ENCODE peak calls at places on chromosomes 11 and 22, in five cellular contexts. G is A549, Y is tibial nerve, P is lower lobe of right lung, H is ovary. L is an unnamed sample.
A peak's percentile ranks its signal among the peaks of the same experiment; 100 is the strongest.

GRCh38 chr11:118705796-118706545 is 26.5 kb upstream of the TREH start:
- DNase-seq in P (no peak), Y (no peak), H (no peak), G (no peak), L (peak; percentile 51)

GRCh38 chr11:6116638-6117037 is 9.2 kb downstream of the OR56B4 start:
- DNase-seq in H (no peak), P (no peak), Y (no peak), G (no peak), L (no peak)

GRCh38 chr22:28398355-28398754 is 281.3 kb downstream of the TTC28 start:
- DNase-seq in Y (no peak), P (no peak), H (no peak), G (no peak), L (no peak)

GRCh38 chr11:46369458-46370152 is 11.9 kb upstream of the MDK start:
- DNase-seq in G (peak; percentile 79), P (no peak), Y (peak; percentile 22), H (no peak), L (peak; percentile 67)

GRCh38 chr11:15233386-15233785 is 118.7 kb downstream of the INSC start:
- DNase-seq in P (no peak), Y (no peak), H (no peak), G (no peak), L (no peak)

GRCh38 chr22:30838111-30838510 is 130.5 kb downstream of the MORC2 start:
- DNase-seq in G (no peak), H (no peak), Y (no peak), P (no peak), L (no peak)

GRCh38 chr11:12066799-12067508 is 43.4 kb upstream of the MICAL2 start:
- DNase-seq in G (peak; percentile 93), Y (no peak), H (no peak), P (peak; percentile 76), L (peak; percentile 60)

GRCh38 chr22:29369460-29369859 is 18.9 kb downstream of the AP1B1 start:
- DNase-seq in H (peak; percentile 62), P (peak; percentile 65), Y (peak; percentile 71), G (no peak), L (peak; percentile 74)

GRCh38 chr11:2549876-2550605 is 105.2 kb downstream of the KCNQ1 start:
- DNase-seq in G (no peak), Y (no peak), H (peak; percentile 72), P (peak; percentile 44), L (peak; percentile 49)

GRCh38 chr11:99260696-99261095 is 239.9 kb downstream of the CNTN5 start:
- DNase-seq in Y (no peak), P (no peak), H (no peak), G (peak; percentile 25), L (no peak)

GRCh38 chr22:19536564-19536963 is 12.4 kb upstream of the CLDN5 start:
- DNase-seq in P (no peak), Y (no peak), G (no peak), H (no peak), L (no peak)

GRCh38 chr22:24101966-24102365 is 79.3 kb upstream of the SUSD2 start:
- DNase-seq in G (no peak), P (peak; percentile 20), H (no peak), Y (no peak), L (no peak)

GRCh38 chr22:31820655-31821054 is 66.8 kb downstream of the DEPDC5 start:
- DNase-seq in P (no peak), H (no peak), Y (no peak), G (no peak), L (no peak)

GRCh38 chr11:2885676-2886081 is at the start of gene CDKN1C:
- DNase-seq in P (peak; percentile 90), H (peak; percentile 96), G (peak; percentile 71), Y (peak; percentile 86), L (peak; percentile 85)

GRCh38 chr11:119641991-119642745 is 86.8 kb downstream of the NECTIN1 start:
- DNase-seq in Y (no peak), G (peak; percentile 30), P (no peak), H (no peak), L (no peak)

GRCh38 chr11:66561178-66561974 is 7.0 kb downstream of the CTSF start:
- DNase-seq in H (no peak), Y (no peak), P (no peak), G (no peak), L (no peak)

GRCh38 chr11:1206391-1207271 is 16.2 kb upstream of the MUC5B start:
- DNase-seq in P (peak; percentile 31), H (no peak), Y (no peak), G (no peak), L (no peak)

GRCh38 chr22:44033287-44033686 is 9.2 kb downstream of the PARVB start:
- DNase-seq in P (peak; percentile 1), Y (no peak), G (no peak), H (no peak), L (no peak)

GRCh38 chr22:44042822-44043221 is 18.7 kb downstream of the PARVB start:
- DNase-seq in P (no peak), G (no peak), Y (no peak), H (no peak), L (no peak)

GRCh38 chr22:44039566-44040171 is 15.6 kb downstream of the PARVB start:
- DNase-seq in G (no peak), H (no peak), P (no peak), Y (no peak), L (no peak)

GRCh38 chr22:44033689-44034088 is 9.6 kb downstream of the PARVB start:
- DNase-seq in G (no peak), Y (no peak), H (no peak), P (peak; percentile 23), L (no peak)

DNA sequence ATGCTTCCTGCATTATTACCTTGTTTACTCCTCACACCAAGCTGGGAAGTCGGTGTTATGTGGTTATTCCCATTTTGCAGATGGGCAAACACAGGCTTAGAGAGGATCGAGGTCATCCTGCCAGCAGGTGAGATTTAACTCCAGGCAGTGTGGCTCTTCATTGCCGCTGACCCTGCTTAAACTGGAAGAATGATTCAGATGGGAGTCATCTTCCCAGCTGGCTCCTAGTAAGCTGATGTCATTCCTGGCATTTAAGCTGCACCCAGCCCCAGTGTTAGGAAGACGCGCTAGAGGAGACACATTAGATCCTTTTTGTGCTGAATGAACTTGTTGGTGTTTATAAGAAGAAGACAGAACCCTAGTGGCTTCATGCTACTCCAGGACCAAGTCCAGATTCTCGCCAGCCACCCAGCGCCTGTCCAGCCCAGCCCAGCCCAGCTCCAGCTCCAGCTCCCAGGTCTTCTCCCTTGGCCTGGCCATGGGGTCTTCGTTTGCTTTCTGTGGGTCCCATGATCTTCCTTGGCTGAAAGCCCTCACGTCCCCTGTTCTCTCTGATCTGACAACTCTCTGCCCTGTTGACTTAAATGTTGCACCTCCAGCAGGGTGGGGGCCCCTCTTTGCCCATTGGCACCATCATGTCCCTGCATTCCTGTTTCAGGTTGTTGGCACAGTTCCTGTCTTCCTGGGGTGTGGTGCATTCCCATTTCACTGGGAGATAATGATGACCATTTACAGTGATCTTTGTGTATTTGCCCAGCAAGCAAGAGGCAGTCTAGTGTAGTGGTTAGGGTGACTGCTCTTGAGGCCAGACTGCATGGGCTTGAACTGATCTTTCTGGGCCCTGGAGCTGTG is 13.6 kb downstream of the PARVB start:
- DNase-seq in Y (peak; percentile 23), H (peak; percentile 44), G (peak; percentile 84), P (no peak), L (peak; percentile 70)
- H3K27ac ChIP-seq in Y (no peak overlapping the region), H (peak overlapping the region; percentile 19), G (peak overlapping the region; percentile 86), P (no peak overlapping the region), L (no peak overlapping the region)

DNA sequence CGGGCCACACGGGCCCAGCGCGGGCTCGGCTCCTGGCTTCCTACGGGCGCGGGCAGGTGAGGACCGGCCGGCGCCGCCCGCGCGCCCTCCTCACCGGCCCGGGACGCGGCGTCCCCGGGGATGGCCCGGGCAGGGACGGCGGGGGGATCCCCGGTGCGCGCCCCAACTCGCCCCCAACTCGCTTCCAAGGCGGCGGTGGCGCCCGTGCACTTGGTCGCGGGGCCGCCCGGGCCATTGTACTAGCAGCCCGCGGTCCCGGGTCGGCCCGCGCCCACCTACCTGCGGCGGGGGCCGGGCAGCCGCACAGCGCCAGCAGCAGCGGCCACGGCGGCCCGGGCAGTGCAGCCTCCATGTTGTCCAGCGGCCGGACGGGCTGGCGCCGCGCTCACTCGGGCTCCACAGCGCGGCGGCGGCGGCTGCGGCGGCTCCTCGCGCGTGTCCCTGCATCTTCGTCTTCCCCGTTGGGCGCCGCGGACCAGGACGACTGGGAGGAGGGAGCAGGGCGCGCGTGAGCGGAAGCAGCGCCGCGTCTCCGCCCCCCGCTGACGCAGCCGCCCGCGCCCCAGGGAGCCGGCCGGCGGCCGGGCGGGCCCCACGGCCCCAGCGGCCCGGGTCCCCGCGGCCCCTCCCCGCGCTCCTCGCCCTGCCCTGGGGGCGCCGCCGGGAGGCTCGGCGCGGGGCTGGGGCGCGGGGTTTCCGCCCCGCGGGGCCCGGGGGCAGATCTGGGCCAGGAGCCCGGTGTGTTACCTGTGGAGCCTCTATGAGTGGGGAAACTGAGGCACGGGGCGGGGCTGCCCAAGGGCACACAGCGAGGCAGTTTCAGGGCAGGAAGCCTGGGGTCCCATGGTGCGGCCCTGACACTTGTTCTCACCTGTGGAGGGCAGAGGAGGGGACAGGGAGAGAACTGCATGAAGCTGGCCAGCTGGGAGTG is 159.3 kb upstream of the GRK3 start:
- DNase-seq in P (peak; percentile 90), Y (peak; percentile 54), G (peak; percentile 42), H (peak; percentile 76), L (peak; percentile 79)
- H3K27ac ChIP-seq in P (peak overlapping the region; percentile 90), Y (peak overlapping the region; percentile 84), G (peak overlapping the region; percentile 98), H (peak overlapping the region; percentile 88), L (peak overlapping the region; percentile 63)

GRCh38 chr22:46504586-46504985 is 32.8 kb downstream of the CELSR1 start:
- DNase-seq in H (no peak), Y (no peak), G (no peak), P (no peak), L (no peak)

GRCh38 chr22:46509416-46510089 is 27.9 kb downstream of the CELSR1 start:
- DNase-seq in P (no peak), H (no peak), G (no peak), Y (no peak), L (no peak)

GRCh38 chr22:46508391-46508999 is 28.9 kb downstream of the CELSR1 start:
- DNase-seq in P (no peak), Y (no peak), G (no peak), H (no peak), L (no peak)

GRCh38 chr22:46511391-46512370 is 25.7 kb downstream of the CELSR1 start:
- DNase-seq in Y (no peak), G (no peak), H (no peak), P (no peak), L (no peak)

GRCh38 chr22:46507451-46508390 is 29.7 kb downstream of the CELSR1 start:
- DNase-seq in Y (no peak), G (no peak), H (no peak), P (no peak), L (no peak)
- H3K27ac ChIP-seq in Y (no peak overlapping the region), G (peak overlapping the region; percentile 43), H (no peak overlapping the region), P (no peak overlapping the region), L (no peak overlapping the region)

DNA sequence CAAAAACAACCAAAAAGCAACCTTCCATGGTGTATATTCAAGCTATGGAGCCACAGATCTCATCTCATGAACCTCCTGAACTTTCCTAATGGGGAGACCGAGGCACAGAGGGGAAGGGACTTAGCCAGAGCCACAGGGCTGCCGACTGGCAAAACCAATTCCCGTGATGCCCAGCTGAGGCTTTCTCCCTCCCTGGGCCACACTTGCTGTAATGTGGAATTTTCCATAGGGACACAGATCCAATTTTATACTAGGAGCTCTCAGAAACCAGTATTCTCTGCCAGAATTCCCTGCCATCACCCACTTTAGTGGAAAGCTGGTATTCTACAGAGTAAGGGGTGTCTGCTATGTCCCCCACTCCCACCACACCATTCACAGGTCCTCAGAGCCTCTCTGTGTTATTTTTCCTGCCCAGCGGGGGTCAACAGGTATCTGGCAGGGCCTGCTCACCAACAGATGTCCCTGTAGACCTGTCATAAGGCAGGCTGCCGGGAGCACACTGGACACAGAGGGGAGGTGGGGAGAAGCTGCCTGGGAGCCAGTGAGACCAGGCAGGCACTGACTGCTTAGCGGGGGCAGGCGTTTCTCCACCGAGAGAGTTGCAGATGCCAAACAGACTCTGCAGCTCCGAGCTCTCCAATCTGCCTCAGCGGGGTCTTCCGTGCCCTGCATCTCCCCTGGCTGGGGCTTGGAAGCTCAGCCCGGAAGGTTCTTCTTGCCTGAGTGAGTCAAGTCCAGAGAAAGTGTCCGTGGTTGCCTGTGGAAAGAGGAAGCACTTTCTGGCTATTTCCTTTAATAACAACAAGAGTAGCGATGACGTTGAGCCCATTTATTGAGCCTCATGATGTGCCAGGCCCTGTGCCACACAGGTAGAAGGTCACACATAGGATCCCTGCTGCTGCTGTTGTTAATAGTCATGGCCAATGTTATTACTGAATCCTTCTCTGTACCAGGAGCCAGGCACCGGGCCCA is 26.3 kb downstream of the RPS6KA4 start:
- DNase-seq in P (no peak), H (no peak), Y (peak; percentile 13), G (no peak), L (no peak)
- H3K27ac ChIP-seq in P (no peak overlapping the region), H (no peak overlapping the region), Y (no peak overlapping the region), G (no peak overlapping the region), L (peak overlapping the region; percentile 40)